ENCODE peak calls at places on chromosomes 5 and 9, in seven cellular contexts. Y is kidney; B is fibroblast of mammary gland; U is HFF-Myc; P is esophagus squamous epithelium; Q is CD8-positive, alpha-beta T cell; J is stomach. R is an unnamed sample.

GRCh38 chr5:57302164-57302563 is 128.3 kb downstream of the GPBP1 start:
- DNase-seq in B (peak; percentile 57), P (no peak), Y (no peak), J (peak; percentile 34), Q (no peak), U (peak; percentile 47), R (no peak)

GRCh38 chr5:173515526-173515925 is 100.9 kb downstream of the BOD1 start:
- DNase-seq in Q (no peak), U (peak; percentile 72), Y (no peak), P (no peak), B (peak; percentile 97), J (no peak), R (no peak)

GRCh38 chr5:1998716-1999317 is 116.1 kb upstream of the IRX4 start:
- DNase-seq in Q (no peak), Y (no peak), B (no peak), J (no peak), U (no peak), P (no peak), R (no peak)

GRCh38 chr5:81326554-81326953 is 25.2 kb downstream of the ZCCHC9 start:
- DNase-seq in U (no peak), B (no peak), P (no peak), J (no peak), Q (no peak), Y (no peak), R (no peak)

GRCh38 chr5:135456238-135457099 is 4.3 kb upstream of the TIFAB start:
- DNase-seq in Y (peak; percentile 54), Q (no peak), J (peak; percentile 49), B (peak; percentile 84), P (no peak), U (no peak), R (peak; percentile 46)

GRCh38 chr9:35859310-35859994 is 10.7 kb downstream of the OR13J1 start:
- DNase-seq in J (peak; percentile 27), Y (no peak), B (peak; percentile 46), P (no peak), Q (peak; percentile 49), U (no peak), R (no peak)

GRCh38 chr5:67807116-67807888 is 408.3 kb upstream of the PIK3R1 start:
- DNase-seq in Q (no peak), U (no peak), Y (no peak), B (no peak), P (no peak), J (no peak), R (peak; percentile 20)

GRCh38 chr9:136910901-136911245 is 24.6 kb downstream of the TRAF2 start:
- DNase-seq in J (no peak), Q (no peak), Y (no peak), P (no peak), U (no peak), B (no peak), R (no peak)

GRCh38 chr9:21316860-21317259 is 11.7 kb upstream of the IFNA5 start:
- DNase-seq in P (no peak), Q (no peak), B (no peak), U (no peak), J (no peak), Y (no peak), R (no peak)

GRCh38 chr5:151093476-151093889 is 12.6 kb upstream of the TNIP1 start:
- DNase-seq in U (no peak), B (peak; percentile 97), P (no peak), Q (no peak), J (no peak), Y (no peak), R (no peak)

DNA sequence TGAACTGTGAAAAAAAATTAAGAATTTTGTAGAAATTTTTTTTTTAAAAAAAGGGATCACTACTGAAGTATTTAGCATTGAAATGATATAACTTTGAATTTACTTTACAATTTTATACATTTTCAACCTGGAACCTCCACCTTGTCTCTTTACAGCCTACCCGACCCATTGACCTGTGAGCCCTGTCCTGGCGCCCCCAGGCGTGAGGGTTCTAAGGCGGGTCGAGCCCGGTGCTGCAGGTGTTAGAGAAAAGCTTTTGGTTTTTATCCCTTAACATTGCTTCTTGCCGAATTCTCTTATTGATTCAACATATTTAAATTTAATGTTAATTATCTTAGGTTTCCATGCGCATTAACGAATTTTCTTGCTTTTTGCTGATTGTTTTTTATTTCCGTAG is 561 bp upstream of the ZNF782 start:
- DNase-seq in Y (no peak), U (no peak), Q (no peak), P (no peak), J (no peak), B (no peak), R (no peak)
- TF ChIP-seq CTCF in Y (no peak), U (no peak), Q (no peak), P (no peak), J (no peak), B (no peak), R (no peak)

GRCh38 chr5:3602713-3603502 is 7.3 kb downstream of the IRX1 start:
- DNase-seq in J (peak; percentile 36), Q (no peak), P (no peak), B (peak; percentile 35), U (no peak), Y (peak; percentile 85), R (peak; percentile 42)
- TF ChIP-seq CTCF in J (peak; percentile 44), Q (no peak), P (no peak), B (peak; percentile 39), U (peak; percentile 31), Y (peak; percentile 46), R (peak; percentile 31)

GRCh38 chr5:17248999-17249634 is 31.7 kb downstream of the BASP1 start:
- DNase-seq in Y (no peak), U (peak; percentile 96), B (peak; percentile 98), J (no peak), P (no peak), Q (no peak), R (no peak)
- TF ChIP-seq CTCF in Y (no peak), U (no peak), B (peak; percentile 14), J (no peak), P (no peak), Q (no peak), R (no peak)

DNA sequence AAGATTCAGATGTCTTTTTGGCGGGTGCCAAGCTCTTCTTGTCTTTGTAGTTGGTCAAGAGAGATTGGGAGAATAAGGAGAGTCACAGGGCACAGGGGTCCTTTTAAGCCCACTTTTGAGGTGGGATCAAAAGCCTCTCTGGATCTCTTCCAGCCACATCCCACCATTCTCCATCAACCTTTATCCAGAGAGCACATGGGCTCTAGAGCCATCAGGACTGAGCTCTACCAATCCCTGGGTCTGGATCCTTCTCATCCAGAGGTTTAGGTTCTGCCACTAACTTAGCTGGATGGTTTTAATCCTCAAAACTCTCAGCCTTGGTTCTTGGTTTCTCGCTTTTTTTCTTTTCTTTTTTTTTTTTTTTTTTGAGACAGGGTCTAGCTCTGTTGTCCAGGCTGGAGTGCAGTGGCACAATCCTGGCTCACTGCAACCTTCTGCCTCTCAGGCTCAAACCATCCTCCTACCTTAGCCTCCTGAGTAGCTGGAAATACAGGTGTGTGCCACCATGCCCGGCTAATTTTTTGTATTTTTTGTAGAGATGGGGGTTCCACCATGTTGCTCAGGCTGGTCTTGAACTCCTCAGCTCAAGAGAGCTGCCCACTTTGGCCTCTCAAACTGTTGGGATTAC is 44.6 kb upstream of the MATR3 start:
- DNase-seq in Y (no peak), P (no peak), B (no peak), Q (no peak), J (no peak), U (no peak), R (no peak)
- TF ChIP-seq CTCF in Y (no peak), P (no peak), B (no peak), Q (no peak), J (no peak), U (no peak), R (no peak)

GRCh38 chr9:17081351-17081750 is 53.5 kb upstream of the CNTLN start:
- DNase-seq in U (no peak), J (no peak), P (no peak), Q (no peak), Y (no peak), B (no peak), R (no peak)

GRCh38 chr9:17081814-17082213 is 53.0 kb upstream of the CNTLN start:
- DNase-seq in U (no peak), Y (no peak), P (no peak), B (no peak), J (no peak), Q (no peak), R (no peak)

GRCh38 chr9:17075146-17075757 is 59.6 kb upstream of the CNTLN start:
- DNase-seq in J (no peak), P (no peak), Q (no peak), B (no peak), U (no peak), Y (no peak), R (no peak)

GRCh38 chr9:17075758-17076485 is 58.9 kb upstream of the CNTLN start:
- DNase-seq in B (peak; percentile 40), J (no peak), U (no peak), Q (no peak), P (no peak), Y (no peak), R (no peak)
- TF ChIP-seq CTCF in B (no peak), J (no peak), U (no peak), Q (no peak), P (no peak), Y (no peak), R (no peak)

GRCh38 chr9:20199111-20199510 is 410.3 kb upstream of the SLC24A2 start:
- DNase-seq in U (no peak), P (no peak), Y (no peak), B (no peak), J (no peak), Q (no peak), R (no peak)

GRCh38 chr9:20200900-20201495 is 412.2 kb upstream of the SLC24A2 start:
- DNase-seq in U (no peak), P (no peak), J (no peak), Y (no peak), Q (no peak), B (no peak), R (no peak)

DNA sequence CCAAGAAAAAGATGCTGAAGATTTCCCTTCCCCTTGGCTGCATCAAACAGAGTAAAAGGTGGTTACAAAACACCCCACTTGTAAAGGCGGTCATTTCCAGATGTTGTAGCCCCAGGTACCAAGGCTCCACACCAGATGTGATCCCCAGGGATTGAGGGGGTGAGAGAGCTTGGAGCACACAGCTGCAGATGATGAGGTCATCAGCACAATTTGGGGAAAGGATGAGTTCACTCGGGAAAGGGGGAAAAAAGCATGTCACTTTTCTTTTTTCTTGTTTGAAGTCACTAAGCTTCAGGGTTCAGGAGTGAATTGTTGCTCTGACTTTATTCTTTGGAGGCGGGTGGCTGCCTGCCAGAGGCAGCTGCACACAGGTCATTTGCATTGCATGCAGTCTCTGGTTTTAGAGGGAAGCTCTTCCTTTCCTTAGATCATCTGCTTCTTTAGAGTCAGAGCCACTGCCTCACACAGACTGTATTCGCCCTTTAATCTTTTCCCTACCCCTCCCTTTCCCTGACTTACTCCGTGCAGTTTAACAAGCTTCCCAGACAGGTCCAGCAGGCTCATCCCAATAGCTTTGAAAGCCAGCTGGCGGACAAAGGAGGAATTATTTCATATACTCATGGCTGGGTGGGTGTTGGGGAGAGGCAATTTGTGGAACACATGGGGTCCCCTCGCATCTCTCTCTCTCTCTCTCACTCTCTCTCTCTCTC is 409.3 kb upstream of the SLC24A2 start:
- DNase-seq in P (no peak), B (peak; percentile 71), Q (no peak), U (no peak), J (no peak), Y (no peak), R (peak; percentile 10)
- TF ChIP-seq CTCF in P (no peak), B (no peak), Q (no peak), U (no peak), J (no peak), Y (no peak), R (no peak)

R was measured in GM20000.